ENCODE peak calls at places on chromosome 22, in six cellular contexts. T is CD8-positive, alpha-beta memory T cell; N is colonic mucosa; X is prostate gland; H is H1; B is lung. D is an unnamed sample.
A peak's percentile ranks its signal among the peaks of the same experiment; 100 is the strongest.

GRCh38 chr22:34414467-34415440 is 494.5 kb upstream of the LARGE1 start:
- DNase-seq in T (no peak), N (peak; percentile 62), X (peak; percentile 61), H (peak; percentile 77), B (peak; percentile 30), D (no peak)

GRCh38 chr22:30074994-30075393 is 5.3 kb upstream of the HORMAD2 start:
- DNase-seq in T (no peak), N (no peak), X (no peak), H (no peak), B (no peak), D (no peak)

GRCh38 chr22:45212992-45213751 is 27.5 kb downstream of the KIAA0930 start:
- DNase-seq in T (no peak), N (no peak), X (no peak), H (no peak), B (no peak), D (no peak)

GRCh38 chr22:25472382-25472781 is 92.1 kb upstream of the GRK3 start:
- DNase-seq in T (no peak), N (no peak), X (no peak), H (no peak), B (no peak), D (no peak)

GRCh38 chr22:38298312-38299000 is 18.8 kb downstream of the CSNK1E start:
- DNase-seq in T (peak; percentile 26), N (no peak), X (no peak), H (no peak), B (no peak), D (no peak)

GRCh38 chr22:28799125-28799833 is 1.1 kb downstream of the XBP1 start:
- DNase-seq in T (no peak), N (peak; percentile 62), X (peak; percentile 50), H (no peak), B (peak; percentile 62), D (no peak)

GRCh38 chr22:40572976-40573375 is 63.5 kb downstream of the MRTFA start:
- DNase-seq in T (no peak), N (no peak), X (no peak), H (no peak), B (no peak), D (no peak)

GRCh38 chr22:30028731-30029130 is 51.5 kb upstream of the HORMAD2 start:
- DNase-seq in T (no peak), N (no peak), X (no peak), H (no peak), B (no peak), D (no peak)

GRCh38 chr22:46929046-46929688 is 166.7 kb downstream of the TBC1D22A start:
- DNase-seq in T (no peak), N (no peak), X (no peak), H (no peak), B (no peak), D (no peak)

GRCh38 chr22:24952837-24953293 is 349 bp downstream of the KIAA1671 start:
- DNase-seq in T (no peak), N (peak; percentile 59), X (peak; percentile 41), H (peak; percentile 79), B (peak; percentile 55), D (no peak)

GRCh38 chr22:33018232-33018864 is 39.8 kb downstream of the SYN3 start:
- DNase-seq in T (no peak), N (peak; percentile 45), X (peak; percentile 55), H (peak; percentile 93), B (peak; percentile 61), D (no peak)

GRCh38 chr22:47300698-47301405 is 538.4 kb downstream of the TBC1D22A start:
- DNase-seq in T (no peak), N (no peak), X (no peak), H (no peak), B (no peak), D (no peak)

GRCh38 chr22:25903294-25903693 is 161.3 kb downstream of the MYO18B start:
- DNase-seq in T (no peak), N (no peak), X (no peak), H (peak; percentile 90), B (no peak), D (no peak)

GRCh38 chr22:33024626-33025025 is 33.6 kb downstream of the SYN3 start:
- DNase-seq in T (no peak), N (no peak), X (no peak), H (no peak), B (no peak), D (no peak)

GRCh38 chr22:30224161-30224857 is 22.2 kb downstream of the LIF start:
- DNase-seq in T (no peak), N (no peak), X (no peak), H (no peak), B (no peak), D (no peak)

GRCh38 chr22:36977947-36978660 is 41.1 kb downstream of the TST start:
- DNase-seq in T (peak; percentile 84), N (peak; percentile 92), X (peak; percentile 89), H (peak; percentile 88), B (peak; percentile 92), D (peak; percentile 42)

GRCh38 chr22:24059121-24059520 is 48.0 kb downstream of the CABIN1 start:
- DNase-seq in T (no peak), N (no peak), X (no peak), H (no peak), B (no peak), D (no peak)

GRCh38 chr22:27372969-27373670 is 428.4 kb downstream of the MN1 start:
- DNase-seq in T (no peak), N (peak; percentile 86), X (peak; percentile 72), H (peak; percentile 88), B (peak; percentile 34), D (no peak)

GRCh38 chr22:46159212-46159611 is 8.9 kb downstream of the PPARA start:
- DNase-seq in T (no peak), N (no peak), X (no peak), H (no peak), B (no peak), D (no peak)

DNA sequence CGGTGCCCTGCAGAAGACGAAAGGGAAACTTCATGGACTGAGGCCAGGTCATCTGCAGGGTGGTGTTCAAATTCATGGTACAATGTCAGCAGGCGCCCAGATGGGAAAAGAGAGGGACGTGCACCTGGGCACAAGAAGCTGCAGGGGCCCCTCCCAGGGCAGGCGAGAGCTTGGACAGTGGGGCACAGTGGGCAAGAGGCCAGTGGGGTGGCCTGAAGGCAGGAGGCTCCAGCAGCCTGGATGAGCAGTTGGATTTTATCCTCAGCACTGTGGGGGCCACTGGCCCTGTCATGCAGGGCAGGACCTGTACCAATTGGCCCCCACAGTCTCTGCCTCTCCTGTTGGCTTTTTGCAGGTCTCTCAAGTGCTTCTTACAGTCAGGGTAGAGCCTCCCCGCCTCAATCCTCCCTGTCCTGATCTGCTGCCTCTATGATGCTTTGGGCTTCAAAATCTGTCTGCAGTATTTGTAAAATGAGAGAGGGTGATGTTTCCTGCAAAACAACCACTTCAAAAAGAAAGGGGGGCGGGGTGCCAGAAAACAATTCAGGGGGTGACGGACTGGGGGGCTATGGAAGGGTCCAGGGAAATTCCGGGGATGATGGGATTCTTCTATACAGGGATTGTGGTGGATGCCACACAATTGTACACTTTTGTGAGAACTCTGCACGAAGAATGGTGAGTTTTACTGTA is 1.7 kb upstream of the BID start:
- DNase-seq in T (peak; percentile 48), N (no peak), X (no peak), H (no peak), B (no peak), D (no peak)
- H3K4me1 ChIP-seq in T (peaks cover 84% of the 10 kb centered on the region), N (peaks cover 8% of the 10 kb centered on the region), X (no peaks in the 10 kb centered on the region), H (peaks cover 25% of the 10 kb centered on the region), B (peaks cover 9% of the 10 kb centered on the region), D (peaks cover 20% of the 10 kb centered on the region)

GRCh38 chr22:35781898-35782297 is 64.2 kb downstream of the APOL5 start:
- DNase-seq in T (no peak), N (no peak), X (no peak), H (no peak), B (no peak), D (no peak)

GRCh38 chr22:35782504-35782903 is 64.8 kb downstream of the APOL5 start:
- DNase-seq in T (no peak), N (no peak), X (no peak), H (no peak), B (no peak), D (no peak)

GRCh38 chr22:35775339-35775738 is 57.7 kb downstream of the APOL5 start:
- DNase-seq in T (no peak), N (no peak), X (no peak), H (no peak), B (no peak), D (no peak)

DNA sequence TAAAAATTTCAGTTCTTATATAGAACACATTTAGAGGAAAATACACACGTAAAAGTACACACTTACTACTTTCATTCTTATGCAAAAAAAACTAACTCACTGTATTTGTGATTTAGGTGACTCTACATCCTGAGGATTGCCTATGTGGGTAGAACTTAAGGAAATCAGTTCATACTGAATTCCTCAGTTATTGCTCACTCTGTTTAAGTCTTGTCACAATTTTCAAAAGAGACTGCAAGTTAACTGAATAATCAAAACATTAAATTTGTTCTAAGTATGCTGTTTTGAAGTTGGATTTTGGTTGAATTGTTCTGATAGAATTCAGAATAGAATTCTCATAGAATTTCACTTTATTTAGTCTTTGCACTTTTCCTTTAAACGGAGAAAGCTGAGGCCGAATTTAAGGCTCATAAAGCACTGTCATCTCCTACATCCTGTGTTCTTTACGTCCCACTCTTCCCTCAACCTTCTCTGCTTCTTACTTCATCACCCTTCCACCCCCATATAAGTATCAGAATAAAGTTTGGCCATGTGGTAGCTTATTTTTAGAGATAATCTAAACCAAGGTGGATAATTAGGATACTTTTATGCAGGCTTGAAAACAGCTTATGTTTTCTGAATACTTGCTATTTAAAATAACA is 59.8 kb downstream of the APOL5 start:
- DNase-seq in T (no peak), N (no peak), X (no peak), H (no peak), B (no peak), D (no peak)
- H3K4me3 ChIP-seq in T (no peak overlapping the region), N (no peak overlapping the region), X (no peak overlapping the region), H (no peak overlapping the region), B (no peak overlapping the region), D (no peak overlapping the region)

GRCh38 chr22:20552450-20552894 is 45.1 kb downstream of the MED15 start:
- DNase-seq in T (no peak), N (peak; percentile 49), X (no peak), H (no peak), B (no peak), D (no peak)

GRCh38 chr22:20554824-20555223 is 47.4 kb downstream of the MED15 start:
- DNase-seq in T (no peak), N (no peak), X (no peak), H (no peak), B (no peak), D (no peak)

GRCh38 chr22:20551805-20552449 is 44.5 kb downstream of the MED15 start:
- DNase-seq in T (peak; percentile 38), N (no peak), X (no peak), H (no peak), B (no peak), D (no peak)

GRCh38 chr22:20552913-20553401 is 45.5 kb downstream of the MED15 start:
- DNase-seq in T (no peak), N (peak; percentile 44), X (no peak), H (no peak), B (no peak), D (no peak)

GRCh38 chr22:20553947-20554741 is 46.7 kb downstream of the MED15 start:
- DNase-seq in T (no peak), N (no peak), X (no peak), H (no peak), B (no peak), D (no peak)
- H3K27ac ChIP-seq in T (no peak overlapping the region), N (no peak overlapping the region), X (no peak overlapping the region), H (no peak overlapping the region), B (no peak overlapping the region), D (no peak overlapping the region)

DNA sequence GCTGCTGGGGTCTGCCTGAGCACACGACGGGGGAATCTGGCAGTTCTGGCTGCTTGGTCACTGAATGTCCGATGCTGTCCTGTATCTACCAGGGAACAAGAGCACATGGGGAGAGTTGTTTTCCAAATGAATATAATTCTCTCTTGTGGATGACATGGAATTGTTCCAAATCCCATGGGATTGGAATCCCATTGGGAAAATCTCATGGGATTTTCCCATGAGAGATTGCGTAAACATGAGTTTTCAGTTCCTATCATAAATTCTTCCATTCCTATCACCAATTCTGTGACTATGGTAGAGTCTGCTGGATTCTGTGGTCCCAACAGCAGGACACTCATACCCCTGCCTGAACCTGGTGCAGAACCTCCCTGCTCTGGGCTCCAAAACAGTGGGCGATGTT is 35.6 kb upstream of the IGLL5 start:
- DNase-seq in T (no peak), N (no peak), X (no peak), H (no peak), B (no peak), D (no peak)
- H3K4me1 ChIP-seq in T (peaks cover 10% of the 10 kb centered on the region), N (no peaks in the 10 kb centered on the region), X (no peaks in the 10 kb centered on the region), H (no peaks in the 10 kb centered on the region), B (no peaks in the 10 kb centered on the region), D (no peaks in the 10 kb centered on the region)

D was measured in esophagus squamous epithelium.